ENCODE peak calls at places on chromosomes 2 and 18, in four cellular contexts. J is NCI-H1092 treated with DMSO at 0.1 percent for 48 hours; E is globus pallidus; P is stimulated activated CD4-positive, alpha-beta T cell treated with anti-CD3 and anti-CD28 coated beads, TNF-alpha, amount 100 ng/mL, for 48 hours. A is an unnamed sample.

GRCh38 chr2:238688197-238689153 is 159.4 kb upstream of the TWIST2 start:
- DNase-seq in E (no peak), P (no peak), J (no peak), A (no peak)

GRCh38 chr18:26422472-26423162 is 125.7 kb downstream of the KCTD1 start:
- DNase-seq in E (no peak), P (no peak), J (no peak), A (no peak)

GRCh38 chr18:23982154-23983071 is 32.1 kb upstream of the TTC39C start:
- DNase-seq in P (no peak), J (no peak), E (peak; percentile 36), A (no peak)

GRCh38 chr2:3432067-3432466 is 52.6 kb downstream of the TRAPPC12 start:
- DNase-seq in J (no peak), P (no peak), E (no peak), A (no peak)

GRCh38 chr2:70094978-70095832 is 7.9 kb downstream of the PCBP1 start:
- DNase-seq in P (no peak), E (peak; percentile 94), J (no peak), A (peak; percentile 26)

GRCh38 chr2:54912305-54912704 is 137.9 kb downstream of the RTN4 start:
- DNase-seq in P (no peak), J (no peak), E (no peak), A (no peak)

GRCh38 chr2:235350234-235350633 is 143.6 kb upstream of the AGAP1 start:
- DNase-seq in J (no peak), P (no peak), E (no peak), A (no peak)

GRCh38 chr2:49972699-49973098 is 818.4 kb upstream of the FSHR start:
- DNase-seq in J (peak; percentile 22), P (no peak), E (peak; percentile 49), A (peak; percentile 94)

GRCh38 chr2:217835931-217836881 is 166.6 kb downstream of the TNS1 start:
- DNase-seq in P (no peak), J (no peak), E (no peak), A (no peak)

GRCh38 chr18:51151568-51152511 is 45.6 kb downstream of the MEX3C start:
- DNase-seq in E (no peak), J (no peak), P (peak; percentile 60), A (no peak)

GRCh38 chr2:79530443-79530842 is 17.6 kb downstream of the CTNNA2 start:
- DNase-seq in P (no peak), J (peak; percentile 13), E (peak; percentile 40), A (no peak)

GRCh38 chr2:66446178-66446860 is 11.4 kb downstream of the MEIS1 start:
- DNase-seq in J (no peak), P (no peak), E (no peak), A (no peak)

GRCh38 chr18:63177822-63178525 is 141.6 kb downstream of the BCL2 start:
- DNase-seq in E (no peak), J (peak; percentile 78), P (no peak), A (peak; percentile 11)

GRCh38 chr2:147567131-147567530 is 277.7 kb upstream of the ACVR2A start:
- DNase-seq in P (no peak), E (no peak), J (no peak), A (no peak)

GRCh38 chr18:11591957-11592356 is 17.4 kb upstream of the SLC35G4 start:
- DNase-seq in P (no peak), J (no peak), E (no peak), A (no peak)

GRCh38 chr2:11389551-11390528 is 45.4 kb upstream of the ROCK2 start:
- DNase-seq in E (no peak), J (no peak), P (no peak), A (no peak)

GRCh38 chr2:60213865-60214657 is 339.4 kb downstream of the BCL11A start:
- DNase-seq in P (no peak), J (no peak), E (no peak), A (peak; percentile 25)